ENCODE peak calls at places on chromosomes 1 and 21, in four cellular contexts. D is CD8-positive, alpha-beta memory T cell; Q is heart left ventricle; O is hepatocyte. P is an unnamed sample.

GRCh38 chr1:24058671-24059455 is 53.1 kb downstream of the MYOM3 start:
- DNase-seq in D (no peak), Q (no peak), O (no peak), P (no peak)

GRCh38 chr1:187641463-187641862 is 812.7 kb downstream of the PLA2G4A start:
- DNase-seq in D (no peak), Q (no peak), O (peak), P (no peak)

GRCh38 chr21:44702111-44702972 is 5.4 kb downstream of the KRTAP10-12 start:
- DNase-seq in D (no peak), Q (no peak), O (no peak), P (no peak)

GRCh38 chr1:71086331-71086730 is 5.5 kb upstream of the ZRANB2 start:
- DNase-seq in D (no peak), Q (no peak), O (no peak), P (no peak)

GRCh38 chr1:151512326-151512725 is 1.1 kb downstream of the CGN start:
- DNase-seq in D (no peak), Q (no peak), O (no peak), P (no peak)

GRCh38 chr1:27521336-27522147 is 31.6 kb upstream of the WASF2 start:
- DNase-seq in D (peak), Q (peak), O (no peak), P (no peak)

GRCh38 chr1:23772049-23772853 is 6.0 kb upstream of the PITHD1 start:
- DNase-seq in D (peak), Q (peak), O (peak), P (peak)

GRCh38 chr1:59814901-59815825 is at the start of gene HOOK1:
- DNase-seq in D (no peak), Q (no peak), O (peak), P (peak)

GRCh38 chr21:33657124-33657842 is 15.0 kb downstream of the ITSN1 start:
- DNase-seq in D (no peak), Q (no peak), O (no peak), P (no peak)
- H3K4me3 ChIP-seq in D (no peak), Q (no peak), O (no peak), P (no peak)

GRCh38 chr1:234979316-234980223 is 149.1 kb downstream of the TOMM20 start:
- DNase-seq in D (no peak), Q (no peak), O (no peak), P (no peak)

GRCh38 chr1:234980657-234981396 is 147.8 kb downstream of the TOMM20 start:
- DNase-seq in D (peak), Q (peak), O (peak), P (peak)

GRCh38 chr1:234983554-234983911 is 145.1 kb downstream of the TOMM20 start:
- DNase-seq in D (no peak), Q (no peak), O (no peak), P (no peak)

GRCh38 chr1:234980224-234980656 is 148.4 kb downstream of the TOMM20 start:
- DNase-seq in D (no peak), Q (no peak), O (no peak), P (no peak)

GRCh38 chr1:234981758-234982157 is 146.9 kb downstream of the TOMM20 start:
- DNase-seq in D (no peak), Q (no peak), O (no peak), P (no peak)
- H3K27ac ChIP-seq in D (no peak), Q (peak), O (peak), P (peak)

GRCh38 chr1:148355976-148356375 is 127.1 kb downstream of the PPIAL4G start:
- DNase-seq in D (no peak), Q (no peak), O (no peak), P (no peak)

GRCh38 chr1:148354909-148355308 is 128.2 kb downstream of the PPIAL4G start:
- DNase-seq in D (no peak), Q (no peak), O (no peak), P (no peak)

GRCh38 chr1:148352470-148353118 is 130.5 kb downstream of the PPIAL4G start:
- DNase-seq in D (no peak), Q (no peak), O (no peak), P (no peak)

GRCh38 chr1:148353461-148354283 is 129.4 kb downstream of the PPIAL4G start:
- DNase-seq in D (no peak), Q (no peak), O (peak), P (no peak)

DNA sequence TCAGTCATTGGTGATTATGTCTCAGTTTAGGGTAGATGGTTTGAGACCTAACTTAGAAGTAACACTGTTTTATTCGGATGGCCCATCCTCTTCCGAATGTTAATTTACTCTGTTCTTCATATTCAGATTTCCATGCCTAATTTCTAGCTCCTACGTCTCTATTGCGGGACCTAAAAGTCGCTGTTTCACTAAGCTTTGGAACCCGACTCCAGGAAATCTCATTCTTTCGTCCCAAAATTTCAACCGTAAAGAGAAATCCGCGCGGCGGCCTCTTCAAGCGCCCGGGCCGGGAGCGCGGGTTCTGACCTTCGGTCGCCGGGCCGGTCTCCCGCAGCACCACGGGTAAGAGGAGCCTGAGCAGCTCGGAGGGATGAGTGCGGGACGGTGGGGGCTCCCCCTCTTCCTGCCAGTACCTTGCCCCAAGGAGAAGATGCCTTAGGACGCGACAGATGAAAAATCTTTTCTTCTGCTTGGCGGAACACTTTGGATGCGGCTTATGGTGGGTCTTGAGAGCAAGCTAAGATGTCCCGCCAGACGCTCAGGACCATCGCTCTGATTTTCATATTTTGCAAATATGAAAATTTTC is 128.7 kb downstream of the PPIAL4G start:
- DNase-seq in D (no peak), Q (no peak), O (no peak), P (no peak)
- H3K4me3 ChIP-seq in D (no peak), Q (no peak), O (no peak), P (no peak)

DNA sequence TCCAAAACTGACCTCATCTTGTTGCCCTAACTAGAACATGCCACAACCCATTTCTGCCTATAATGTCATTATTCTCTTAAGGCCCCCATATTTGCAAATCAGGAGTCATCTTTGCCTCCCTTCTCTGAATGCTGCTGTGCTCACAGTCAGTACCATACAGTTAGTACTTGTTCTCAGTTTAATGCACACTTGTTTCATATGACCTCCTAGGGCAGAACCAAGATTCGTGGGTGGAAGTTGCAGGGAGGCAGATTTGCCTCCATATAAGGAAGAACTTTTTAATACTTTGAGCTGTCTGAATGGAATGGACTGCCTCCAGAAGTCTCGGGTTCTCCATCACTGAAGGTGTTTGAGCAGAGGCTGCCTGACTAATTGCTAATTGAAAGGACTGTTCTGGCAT is 9.2 kb downstream of the CAP1 start:
- DNase-seq in D (no peak), Q (no peak), O (no peak), P (no peak)
- H3K27ac ChIP-seq in D (no peak), Q (peak), O (no peak), P (peak)

DNA sequence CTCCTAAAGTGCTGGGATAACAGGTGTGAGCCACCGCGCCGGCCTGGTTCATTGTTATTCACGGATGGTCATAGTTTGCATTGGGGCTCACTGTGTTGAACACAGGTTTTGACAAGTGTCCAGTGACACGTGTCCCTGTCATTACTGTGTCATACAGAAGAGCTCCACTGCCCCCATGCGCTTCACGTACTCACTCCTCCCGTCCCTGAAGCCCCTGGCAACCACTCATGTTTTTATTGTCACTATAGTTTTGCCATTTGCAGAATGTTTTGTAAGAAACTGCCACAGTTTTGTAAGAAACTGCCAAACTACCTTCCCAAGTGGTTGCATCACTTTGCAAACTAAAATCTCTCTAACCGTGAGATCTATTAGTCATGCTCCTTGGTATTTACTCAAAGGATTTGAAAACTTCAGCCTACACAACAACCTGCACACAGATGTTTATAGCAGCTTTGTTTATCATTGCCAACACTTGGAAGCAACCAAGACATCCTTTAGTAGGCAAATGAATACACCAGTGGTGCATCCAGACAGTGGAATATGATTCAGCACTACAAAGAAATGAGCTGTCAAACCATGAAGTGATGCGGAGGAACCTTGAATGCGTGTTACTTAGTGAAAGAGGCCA is 163.2 kb upstream of the COL6A1 start:
- DNase-seq in D (no peak), Q (no peak), O (peak), P (no peak)
- H3K4me3 ChIP-seq in D (no peak), Q (no peak), O (no peak), P (no peak)

GRCh38 chr1:225523214-225523613 is 95.4 kb upstream of the LBR start:
- DNase-seq in D (no peak), Q (no peak), O (peak), P (no peak)
- H3K27ac ChIP-seq in D (no peak), Q (no peak), O (peak), P (no peak)

DNA sequence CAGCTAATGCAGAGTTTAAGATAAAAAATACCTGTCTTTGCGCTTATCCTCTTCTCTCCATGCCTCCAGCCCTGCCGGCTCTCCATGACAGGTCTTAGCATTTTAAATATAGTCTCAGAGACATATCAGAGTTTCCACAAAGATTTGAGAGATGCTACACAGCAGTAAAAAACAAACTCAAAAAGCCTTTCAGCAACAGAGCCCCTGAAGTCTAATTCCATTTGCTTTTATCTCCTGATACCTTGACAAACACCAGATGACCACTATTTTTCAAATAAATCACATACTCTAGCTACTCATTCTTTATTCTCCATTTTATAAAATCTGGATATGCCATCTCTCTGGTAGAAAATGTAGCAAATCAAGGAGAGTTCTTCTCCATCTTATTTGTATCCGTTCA is 79.5 kb upstream of the LRRC53 start:
- DNase-seq in D (no peak), Q (no peak), O (no peak), P (no peak)
- H3K4me3 ChIP-seq in D (no peak), Q (no peak), O (no peak), P (no peak)

GRCh38 chr1:30668546-30669327 is 54.6 kb downstream of the MATN1 start:
- DNase-seq in D (no peak), Q (no peak), O (no peak), P (no peak)
- H3K27ac ChIP-seq in D (no peak), Q (no peak), O (peak), P (peak)

P was measured in breast epithelium.